ENCODE peak calls at places on chromosomes 6 and 20, in ten cellular contexts. C, O, Y, V, J, P, W, I, U and Q are unnamed samples.
A peak's percentile ranks its signal among the peaks of the same experiment; 100 is the strongest.

GRCh38 chr6:54586251-54586650 is 260.3 kb upstream of the FAM83B start:
- DNase-seq in C (no peak), O (peak; percentile 61), Y (peak; percentile 33), V (no peak), J (no peak), P (no peak), W (no peak), I (no peak), U (no peak), Q (no peak)

GRCh38 chr6:33324139-33324538 is 6.6 kb upstream of the ZBTB22 start:
- DNase-seq in C (no peak), O (no peak), Y (no peak), V (no peak), J (no peak), P (no peak), W (no peak), I (no peak), U (no peak), Q (no peak)

GRCh38 chr6:79762370-79762769 is 131.2 kb downstream of the SH3BGRL2 start:
- DNase-seq in C (no peak), O (no peak), Y (peak; percentile 48), V (no peak), J (no peak), P (peak; percentile 13), W (no peak), I (peak; percentile 32), U (no peak), Q (no peak)

GRCh38 chr6:144149894-144150672 is at the start of gene STX11:
- DNase-seq in C (peak; percentile 27), O (peak; percentile 31), Y (peak; percentile 18), V (peak; percentile 46), J (peak; percentile 58), P (peak; percentile 36), W (peak; percentile 32), I (peak; percentile 17), U (peak; percentile 81), Q (peak; percentile 55)

GRCh38 chr20:4957939-4958362 is 43.4 kb downstream of the SLC23A2 start:
- DNase-seq in C (no peak), O (peak; percentile 58), Y (peak; percentile 54), V (no peak), J (no peak), P (no peak), W (no peak), I (no peak), U (no peak), Q (no peak)

GRCh38 chr6:12545837-12546658 is 170.5 kb upstream of the PHACTR1 start:
- DNase-seq in C (no peak), O (peak; percentile 82), Y (peak; percentile 68), V (no peak), J (peak; percentile 52), P (peak; percentile 27), W (no peak), I (no peak), U (no peak), Q (peak; percentile 35)

GRCh38 chr6:166511316-166511715 is 75.2 kb downstream of the RAMACL start:
- DNase-seq in C (no peak), O (no peak), Y (no peak), V (no peak), J (no peak), P (no peak), W (no peak), I (no peak), U (no peak), Q (no peak)

GRCh38 chr20:2687514-2687913 is 5.1 kb upstream of the EBF4 start:
- DNase-seq in C (no peak), O (no peak), Y (no peak), V (no peak), J (no peak), P (no peak), W (no peak), I (no peak), U (no peak), Q (no peak)

GRCh38 chr6:99836471-99836870 is 157.6 kb downstream of the MCHR2 start:
- DNase-seq in C (no peak), O (no peak), Y (no peak), V (no peak), J (no peak), P (no peak), W (no peak), I (no peak), U (no peak), Q (no peak)

GRCh38 chr6:106145741-106146227 is 59.6 kb downstream of the PRDM1 start:
- DNase-seq in C (no peak), O (no peak), Y (peak; percentile 35), V (no peak), J (no peak), P (no peak), W (no peak), I (no peak), U (no peak), Q (no peak)

GRCh38 chr6:47457370-47457769 is 20.2 kb upstream of the CD2AP start:
- DNase-seq in C (no peak), O (no peak), Y (no peak), V (no peak), J (no peak), P (no peak), W (no peak), I (no peak), U (no peak), Q (no peak)

GRCh38 chr20:7010584-7010983 is 243.1 kb downstream of the BMP2 start:
- DNase-seq in C (no peak), O (no peak), Y (peak; percentile 18), V (no peak), J (no peak), P (no peak), W (no peak), I (no peak), U (no peak), Q (no peak)

GRCh38 chr6:157989541-157990289 is 8.1 kb downstream of the SYNJ2 start:
- DNase-seq in C (no peak), O (peak; percentile 53), Y (peak; percentile 35), V (no peak), J (peak; percentile 72), P (peak; percentile 79), W (peak; percentile 52), I (no peak), U (no peak), Q (peak; percentile 61)

GRCh38 chr6:13367396-13367795 is 39.1 kb upstream of the TBC1D7 start:
- DNase-seq in C (no peak), O (no peak), Y (no peak), V (no peak), J (no peak), P (no peak), W (no peak), I (no peak), U (no peak), Q (no peak)

GRCh38 chr6:139919107-139920026 is 544.9 kb upstream of the CITED2 start:
- DNase-seq in C (no peak), O (no peak), Y (no peak), V (no peak), J (no peak), P (no peak), W (no peak), I (no peak), U (no peak), Q (no peak)

GRCh38 chr6:163741743-163742363 is 327.3 kb downstream of the QKI start:
- DNase-seq in C (no peak), O (no peak), Y (no peak), V (no peak), J (no peak), P (no peak), W (no peak), I (peak; percentile 72), U (no peak), Q (no peak)

GRCh38 chr20:11867286-11867921 is 50.3 kb upstream of the BTBD3 start:
- DNase-seq in C (no peak), O (no peak), Y (peak; percentile 13), V (no peak), J (no peak), P (no peak), W (no peak), I (no peak), U (no peak), Q (no peak)

GRCh38 chr6:135170849-135171248 is 10.3 kb upstream of the MYB start:
- DNase-seq in C (no peak), O (no peak), Y (no peak), V (no peak), J (no peak), P (no peak), W (no peak), I (no peak), U (no peak), Q (no peak)

GRCh38 chr20:56839791-56840190 is 210.7 kb downstream of the TFAP2C start:
- DNase-seq in C (no peak), O (no peak), Y (no peak), V (no peak), J (no peak), P (no peak), W (no peak), I (no peak), U (no peak), Q (no peak)

GRCh38 chr20:57509665-57510237 is 15.2 kb downstream of the CTCFL start:
- DNase-seq in C (no peak), O (peak; percentile 16), Y (peak; percentile 19), V (no peak), J (peak; percentile 15), P (peak; percentile 77), W (no peak), I (peak; percentile 29), U (no peak), Q (peak; percentile 51)